ENCODE peak calls at places on chromosomes 13 and 19, in nine cellular contexts. U is heart left ventricle, X is cardiac fibroblast, O is H9, Y is progenitor cell of endocrine pancreas, K is epithelial cell of esophagus, V is MM.1S, B is heart right ventricle, F is tibial artery. M is an unnamed sample.

GRCh38 chr19:3618811-3619630 is 7.6 kb downstream of the CACTIN start:
- DNase-seq in U (no peak), X (no peak), O (no peak), Y (no peak), K (no peak), V (no peak), B (peak), F (no peak), M (no peak)

GRCh38 chr19:34155686-34156085 is 16.6 kb upstream of the LSM14A start:
- DNase-seq in U (no peak), X (no peak), O (no peak), Y (no peak), K (peak), V (no peak), B (no peak), F (no peak), M (no peak)

GRCh38 chr13:37382156-37382555 is 216.4 kb downstream of the POSTN start:
- DNase-seq in U (no peak), X (no peak), O (no peak), Y (no peak), K (no peak), V (no peak), B (no peak), F (no peak), M (no peak)

GRCh38 chr13:29589234-29589633 is 6.3 kb downstream of the SLC7A1 start:
- DNase-seq in U (peak), X (no peak), O (no peak), Y (no peak), K (no peak), V (no peak), B (no peak), F (no peak), M (no peak)

GRCh38 chr13:72180253-72180952 is 313.4 kb upstream of the DACH1 start:
- DNase-seq in U (no peak), X (no peak), O (no peak), Y (no peak), K (peak), V (no peak), B (no peak), F (no peak), M (no peak)

GRCh38 chr19:17138937-17139598 is 63.5 kb downstream of the MYO9B start:
- DNase-seq in U (peak), X (no peak), O (no peak), Y (no peak), K (no peak), V (no peak), B (peak), F (no peak), M (no peak)

GRCh38 chr13:94657167-94657566 is 55.2 kb downstream of the SOX21 start:
- DNase-seq in U (no peak), X (peak), O (no peak), Y (no peak), K (peak), V (no peak), B (no peak), F (no peak), M (no peak)

GRCh38 chr13:94020833-94021232 is 458.6 kb downstream of the DCT start:
- DNase-seq in U (no peak), X (no peak), O (no peak), Y (no peak), K (peak), V (no peak), B (no peak), F (no peak), M (no peak)

GRCh38 chr19:7505682-7506384 is 10.1 kb upstream of the ZNF358 start:
- DNase-seq in U (no peak), X (no peak), O (no peak), Y (no peak), K (no peak), V (peak), B (no peak), F (no peak), M (no peak)

GRCh38 chr19:4971424-4971793 is 2.5 kb downstream of the KDM4B start:
- DNase-seq in U (no peak), X (peak), O (peak), Y (no peak), K (peak), V (peak), B (no peak), F (no peak), M (peak)

GRCh38 chr13:94419304-94419943 is 60.1 kb downstream of the DCT start:
- DNase-seq in U (no peak), X (peak), O (no peak), Y (no peak), K (peak), V (no peak), B (no peak), F (no peak), M (no peak)

GRCh38 chr13:112672651-112673284 is 17.1 kb upstream of the ATP11A start:
- DNase-seq in U (no peak), X (no peak), O (no peak), Y (no peak), K (no peak), V (no peak), B (no peak), F (no peak), M (no peak)

GRCh38 chr13:35990196-35990595 is 141.0 kb downstream of the DCLK1 start:
- DNase-seq in U (no peak), X (no peak), O (peak), Y (no peak), K (no peak), V (no peak), B (no peak), F (no peak), M (no peak)

GRCh38 chr13:53250272-53250875 is 221.8 kb downstream of the OLFM4 start:
- DNase-seq in U (no peak), X (peak), O (no peak), Y (peak), K (peak), V (peak), B (no peak), F (no peak), M (no peak)

GRCh38 chr13:48144413-48145035 is 49.6 kb upstream of the MED4 start:
- DNase-seq in U (peak), X (peak), O (no peak), Y (no peak), K (no peak), V (no peak), B (no peak), F (no peak), M (no peak)

GRCh38 chr13:21849323-21849722 is 178.4 kb downstream of the FGF9 start:
- DNase-seq in U (no peak), X (peak), O (peak), Y (no peak), K (peak), V (no peak), B (no peak), F (no peak), M (no peak)

GRCh38 chr19:16234552-16235445 is 37.1 kb downstream of the AP1M1 start:
- DNase-seq in U (no peak), X (no peak), O (no peak), Y (no peak), K (no peak), V (no peak), B (no peak), F (peak), M (no peak)

GRCh38 chr19:48683349-48683748 is 10.5 kb upstream of the NTN5 start:
- DNase-seq in U (peak), X (peak), O (no peak), Y (no peak), K (peak), V (peak), B (peak), F (no peak), M (no peak)

GRCh38 chr19:33784432-33784831 is 12.2 kb upstream of the KCTD15 start:
- DNase-seq in U (no peak), X (no peak), O (no peak), Y (no peak), K (no peak), V (no peak), B (no peak), F (no peak), M (no peak)

GRCh38 chr13:99265162-99265822 is 7.1 kb upstream of the GPR18 start:
- DNase-seq in U (no peak), X (no peak), O (no peak), Y (no peak), K (no peak), V (no peak), B (no peak), F (no peak), M (no peak)

GRCh38 chr19:48102870-48103751 is 7.5 kb downstream of the PLA2G4C start:
- DNase-seq in U (no peak), X (peak), O (peak), Y (peak), K (peak), V (peak), B (no peak), F (no peak), M (peak)

GRCh38 chr19:17910776-17911360 is 21.9 kb upstream of the CCDC124 start:
- DNase-seq in U (no peak), X (no peak), O (no peak), Y (no peak), K (no peak), V (no peak), B (no peak), F (no peak), M (no peak)

GRCh38 chr13:83819156-83819555 is 63.1 kb downstream of the SLITRK1 start:
- DNase-seq in U (no peak), X (no peak), O (no peak), Y (no peak), K (no peak), V (no peak), B (no peak), F (no peak), M (no peak)

GRCh38 chr13:24178847-24179845 is 18.6 kb downstream of the SPATA13 start:
- DNase-seq in U (no peak), X (no peak), O (no peak), Y (no peak), K (peak), V (no peak), B (no peak), F (no peak), M (no peak)

GRCh38 chr19:18464646-18465045 is 26.7 kb upstream of the ISYNA1 start:
- DNase-seq in U (peak), X (peak), O (no peak), Y (no peak), K (peak), V (no peak), B (peak), F (peak), M (no peak)

GRCh38 chr19:2136796-2137195 is 14.6 kb downstream of the AP3D1 start:
- DNase-seq in U (no peak), X (no peak), O (peak), Y (no peak), K (no peak), V (no peak), B (no peak), F (no peak), M (no peak)

GRCh38 chr19:18122860-18123795 is 25.6 kb downstream of the MAST3 start:
- DNase-seq in U (peak), X (no peak), O (no peak), Y (no peak), K (no peak), V (no peak), B (no peak), F (no peak), M (no peak)

GRCh38 chr19:28864577-28865042 is 348.3 kb downstream of the UQCRFS1 start:
- DNase-seq in U (peak), X (peak), O (no peak), Y (no peak), K (no peak), V (no peak), B (peak), F (no peak), M (no peak)

GRCh38 chr13:113052206-113052605 is 53.4 kb upstream of the F7 start:
- DNase-seq in U (no peak), X (no peak), O (no peak), Y (no peak), K (no peak), V (no peak), B (peak), F (no peak), M (no peak)

GRCh38 chr19:3361384-3362216 is 4.8 kb upstream of the NFIC start:
- DNase-seq in U (no peak), X (no peak), O (no peak), Y (no peak), K (no peak), V (no peak), B (no peak), F (peak), M (no peak)

GRCh38 chr13:48531416-48532145 is 1.3 kb downstream of the RCBTB2 start:
- DNase-seq in U (no peak), X (no peak), O (no peak), Y (no peak), K (peak), V (peak), B (no peak), F (no peak), M (no peak)

GRCh38 chr19:3826163-3826562 is 40.0 kb upstream of the MATK start:
- DNase-seq in U (no peak), X (no peak), O (no peak), Y (no peak), K (no peak), V (no peak), B (no peak), F (no peak), M (no peak)

GRCh38 chr13:22047785-22048104 is 376.9 kb downstream of the FGF9 start:
- DNase-seq in U (no peak), X (no peak), O (no peak), Y (no peak), K (no peak), V (no peak), B (no peak), F (no peak), M (no peak)

GRCh38 chr19:16373539-16373938 is 48.9 kb downstream of the KLF2 start:
- DNase-seq in U (no peak), X (peak), O (no peak), Y (no peak), K (no peak), V (no peak), B (no peak), F (no peak), M (no peak)

GRCh38 chr19:58248886-58249285 is 20.2 kb downstream of the ZNF544 start:
- DNase-seq in U (no peak), X (no peak), O (no peak), Y (no peak), K (no peak), V (no peak), B (no peak), F (no peak), M (no peak)

GRCh38 chr13:29369060-29369743 is 226.3 kb downstream of the SLC7A1 start:
- DNase-seq in U (no peak), X (peak), O (peak), Y (no peak), K (peak), V (peak), B (no peak), F (no peak), M (no peak)

GRCh38 chr19:13817615-13818371 is 22.6 kb downstream of the ZSWIM4 start:
- DNase-seq in U (no peak), X (peak), O (peak), Y (peak), K (peak), V (peak), B (no peak), F (no peak), M (no peak)

GRCh38 chr19:51272183-51272817 is 21.4 kb downstream of the SIGLECL1 start:
- DNase-seq in U (no peak), X (no peak), O (no peak), Y (no peak), K (no peak), V (no peak), B (no peak), F (no peak), M (no peak)
- TF ChIP-seq CTCF in U (no peak), X (no peak), O (no peak), Y (no peak), K (no peak), V (no peak), B (no peak), F (no peak), M (no peak)

DNA sequence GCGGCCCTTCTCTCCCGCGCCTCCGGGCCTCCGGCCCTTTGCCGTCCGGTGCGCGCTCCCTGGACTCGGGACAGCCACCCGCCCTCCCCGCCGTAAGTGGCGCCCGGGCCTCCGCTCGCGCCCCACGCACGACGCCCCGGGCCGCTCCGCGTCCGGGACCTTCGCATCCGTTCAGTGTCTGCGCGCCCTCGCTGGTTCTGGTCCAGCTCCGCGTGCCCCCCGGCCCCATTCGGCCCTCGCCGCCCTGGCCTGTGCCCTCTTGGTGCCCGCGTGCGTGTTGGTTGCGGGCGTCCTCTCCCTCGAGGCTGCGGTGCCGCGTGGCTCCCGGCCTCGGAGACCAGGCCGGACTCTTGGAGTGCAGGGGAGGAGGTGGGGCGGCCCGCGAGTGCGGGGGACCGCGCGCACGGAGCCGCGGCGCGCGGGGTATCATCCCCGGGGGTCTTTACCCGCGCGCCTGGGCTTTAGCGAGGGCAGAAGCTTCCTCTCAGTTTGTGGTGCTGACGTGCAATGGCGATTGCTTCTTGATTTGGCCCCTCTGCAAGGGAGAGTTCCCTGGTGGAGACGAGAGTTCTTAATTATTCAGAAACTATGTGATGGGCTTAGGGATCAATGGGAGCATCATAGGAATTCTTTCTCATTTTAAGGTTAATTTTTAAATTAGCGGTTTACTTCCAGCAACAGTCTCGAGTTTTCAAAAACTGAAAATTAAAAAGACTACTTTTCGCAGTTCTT is 757 bp downstream of the WASF3 start:
- DNase-seq in U (peak), X (peak), O (no peak), Y (peak), K (peak), V (no peak), B (peak), F (no peak), M (no peak)
- TF ChIP-seq CTCF in U (no peak), X (no peak), O (no peak), Y (no peak), K (no peak), V (no peak), B (no peak), F (no peak), M (no peak)

GRCh38 chr19:55467236-55468053 is 2.9 kb upstream of the C19orf85 start:
- DNase-seq in U (peak), X (peak), O (peak), Y (peak), K (peak), V (peak), B (peak), F (peak), M (peak)
- TF ChIP-seq CTCF in U (peak), X (peak), O (peak), Y (peak), K (peak), V (peak), B (peak), F (peak), M (peak)

DNA sequence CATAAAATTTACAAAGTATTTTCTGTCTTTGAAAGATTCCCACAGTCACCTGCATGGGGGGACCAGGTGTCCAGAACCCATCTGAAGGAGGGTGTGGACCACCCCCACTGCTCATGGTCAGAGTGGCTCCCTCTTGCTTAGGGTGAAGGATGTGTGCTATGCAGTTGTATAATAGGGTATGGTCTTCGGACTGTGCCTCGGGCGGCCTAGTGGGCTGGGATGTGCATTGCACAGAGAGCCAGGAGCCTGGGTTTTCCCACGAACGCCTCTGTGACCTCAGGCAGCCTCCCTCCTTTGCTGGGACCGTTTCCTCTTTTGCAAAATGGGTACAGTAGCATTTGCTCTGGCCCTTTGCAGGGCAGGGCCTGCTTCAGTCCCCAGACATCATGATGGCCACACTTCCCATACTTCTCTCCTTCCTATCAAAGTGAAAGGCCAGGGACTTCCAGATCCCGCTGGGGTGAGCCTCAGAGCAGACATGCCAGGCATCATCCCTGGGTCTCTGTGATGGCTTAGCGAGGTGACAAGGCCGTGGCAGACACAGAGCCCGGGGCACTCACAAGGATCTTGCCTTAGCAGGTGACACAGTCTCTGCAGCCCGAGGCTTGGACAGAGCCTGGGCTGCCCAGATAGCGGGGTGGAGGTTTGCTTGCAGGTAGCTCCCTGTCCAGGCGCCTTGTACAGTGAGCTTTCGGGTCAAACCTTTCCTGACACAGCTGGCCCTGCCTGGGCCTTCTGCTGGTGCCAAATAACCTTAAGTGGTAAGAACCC is 59.4 kb upstream of the ZNF536 start:
- DNase-seq in U (no peak), X (no peak), O (no peak), Y (no peak), K (no peak), V (no peak), B (no peak), F (no peak), M (no peak)
- TF ChIP-seq CTCF in U (no peak), X (no peak), O (peak), Y (no peak), K (no peak), V (no peak), B (no peak), F (no peak), M (no peak)

GRCh38 chr19:45152504-45153338 is 8.1 kb downstream of the NKPD1 start:
- DNase-seq in U (peak), X (peak), O (peak), Y (no peak), K (peak), V (no peak), B (peak), F (no peak), M (peak)
- TF ChIP-seq CTCF in U (no peak), X (no peak), O (peak), Y (peak), K (no peak), V (no peak), B (no peak), F (no peak), M (no peak)

GRCh38 chr13:33116321-33117010 is 100.2 kb downstream of the KL start:
- DNase-seq in U (no peak), X (no peak), O (no peak), Y (no peak), K (no peak), V (no peak), B (no peak), F (no peak), M (no peak)

GRCh38 chr13:33123066-33123940 is 107.1 kb downstream of the KL start:
- DNase-seq in U (peak), X (peak), O (no peak), Y (no peak), K (peak), V (no peak), B (peak), F (peak), M (no peak)

GRCh38 chr13:33115274-33115673 is 99.1 kb downstream of the KL start:
- DNase-seq in U (no peak), X (no peak), O (no peak), Y (no peak), K (no peak), V (no peak), B (no peak), F (no peak), M (no peak)

GRCh38 chr13:33119886-33120543 is 103.8 kb downstream of the KL start:
- DNase-seq in U (no peak), X (no peak), O (no peak), Y (no peak), K (peak), V (no peak), B (no peak), F (no peak), M (no peak)

GRCh38 chr13:33119022-33119735 is 103.0 kb downstream of the KL start:
- DNase-seq in U (no peak), X (no peak), O (no peak), Y (no peak), K (no peak), V (no peak), B (no peak), F (no peak), M (no peak)
- TF ChIP-seq CTCF in U (no peak), X (no peak), O (no peak), Y (no peak), K (no peak), V (no peak), B (no peak), F (no peak), M (no peak)